ENCODE peak calls at places on chromosome 9, in ten cellular contexts. I, N, D, V, K, L, F, E, R and Z are unnamed samples.

GRCh38 chr9:118577121-118577520 is 792.1 kb downstream of the BRINP1 start:
- DNase-seq in L (no peak), N (peak), F (peak), D (peak), I (no peak), E (no peak), V (no peak), R (no peak), K (peak), Z (no peak)

GRCh38 chr9:37511006-37511714 is 25.4 kb downstream of the POLR1E start:
- DNase-seq in I (no peak), R (no peak), V (no peak), L (no peak), F (no peak), D (no peak), N (no peak), E (no peak), K (no peak), Z (no peak)

GRCh38 chr9:83385317-83385716 is 152.9 kb downstream of the FRMD3 start:
- DNase-seq in N (peak), E (no peak), L (no peak), V (no peak), F (peak), I (no peak), R (no peak), D (no peak), K (peak), Z (no peak)

GRCh38 chr9:99509291-99509826 is 287.3 kb downstream of the SEC61B start:
- DNase-seq in N (no peak), F (no peak), R (no peak), E (no peak), L (no peak), D (no peak), I (no peak), K (no peak), V (no peak), Z (no peak)

GRCh38 chr9:86550411-86550810 is 196.2 kb upstream of the TUT7 start:
- DNase-seq in N (peak), D (peak), F (peak), L (peak), V (no peak), K (peak), R (no peak), I (no peak), E (no peak), Z (no peak)

GRCh38 chr9:109403116-109403515 is 82.3 kb upstream of the EPB41L4B start:
- DNase-seq in R (no peak), K (no peak), F (no peak), N (peak), L (no peak), D (no peak), I (no peak), V (no peak), E (no peak), Z (no peak)

GRCh38 chr9:71937898-71938297 is 26.5 kb downstream of the C9orf85 start:
- DNase-seq in L (no peak), K (no peak), V (no peak), R (no peak), N (no peak), F (no peak), E (no peak), I (no peak), D (no peak), Z (no peak)

GRCh38 chr9:21789541-21790037 is 12.8 kb upstream of the MTAP start:
- DNase-seq in L (no peak), V (no peak), I (peak), N (peak), R (no peak), D (peak), K (peak), E (peak), F (peak), Z (peak)

GRCh38 chr9:111873901-111874300 is 22.7 kb upstream of the UGCG start:
- DNase-seq in V (no peak), I (no peak), D (peak), L (no peak), K (no peak), N (peak), F (peak), E (no peak), R (no peak), Z (no peak)

GRCh38 chr9:16321461-16322119 is 548.9 kb downstream of the BNC2 start:
- DNase-seq in D (peak), F (peak), R (no peak), K (peak), L (no peak), N (peak), I (no peak), E (no peak), V (no peak), Z (no peak)

GRCh38 chr9:130869250-130869649 is 27.4 kb downstream of the QRFP start:
- DNase-seq in F (peak), N (no peak), I (peak), V (no peak), R (no peak), L (no peak), D (peak), K (no peak), E (no peak), Z (no peak)

GRCh38 chr9:107180206-107180605 is 102.9 kb upstream of the RAD23B start:
- DNase-seq in K (no peak), R (no peak), F (no peak), N (no peak), L (no peak), I (no peak), E (no peak), D (no peak), V (no peak), Z (no peak)

GRCh38 chr9:76369583-76369982 is 24.6 kb downstream of the RFK start:
- DNase-seq in D (peak), K (no peak), R (no peak), V (no peak), L (no peak), N (no peak), F (peak), E (no peak), I (peak), Z (peak)

GRCh38 chr9:120856700-120857099 is 14.0 kb upstream of the PSMD5 start:
- DNase-seq in E (no peak), K (no peak), L (no peak), I (peak), F (no peak), V (no peak), R (peak), N (no peak), D (no peak), Z (no peak)

GRCh38 chr9:72140582-72140981 is 8.7 kb upstream of the GDA start:
- DNase-seq in I (no peak), F (no peak), E (no peak), V (no peak), N (no peak), D (no peak), K (no peak), L (no peak), R (no peak), Z (no peak)

GRCh38 chr9:110919609-110920008 is 118.7 kb downstream of the LPAR1 start:
- DNase-seq in E (no peak), N (peak), L (no peak), K (peak), V (no peak), F (peak), I (no peak), D (peak), R (no peak), Z (no peak)

GRCh38 chr9:91379461-91379860 is 17.7 kb upstream of the AUH start:
- DNase-seq in I (no peak), V (no peak), E (no peak), F (peak), R (no peak), L (no peak), D (peak), N (no peak), K (no peak), Z (no peak)

GRCh38 chr9:21836437-21837161 is 34.2 kb downstream of the MTAP start:
- DNase-seq in V (no peak), D (peak), E (no peak), N (peak), K (peak), F (peak), R (no peak), I (no peak), L (peak), Z (peak)

GRCh38 chr9:104911029-104911607 is 16.8 kb downstream of the ABCA1 start:
- DNase-seq in R (no peak), L (no peak), V (no peak), I (no peak), N (no peak), F (peak), D (peak), E (no peak), K (peak), Z (no peak)

GRCh38 chr9:114386886-114387677 is 700 bp downstream of the AKNA start:
- DNase-seq in V (no peak), F (no peak), R (no peak), N (no peak), I (peak), K (no peak), D (peak), L (no peak), E (peak), Z (no peak)

GRCh38 chr9:133595910-133596309 is 13.3 kb downstream of the FAM163B start:
- DNase-seq in R (no peak), F (no peak), K (no peak), I (no peak), E (no peak), N (no peak), V (no peak), L (no peak), D (no peak), Z (no peak)

GRCh38 chr9:123000371-123001068 is 32.9 kb upstream of the GPR21 start:
- DNase-seq in K (no peak), F (peak), E (no peak), N (no peak), I (no peak), L (no peak), D (no peak), R (no peak), V (no peak), Z (no peak)

GRCh38 chr9:128001411-128002298 is 20.9 kb upstream of the EEIG1 start:
- DNase-seq in F (peak), D (peak), I (peak), L (peak), E (no peak), K (peak), N (peak), V (no peak), R (peak), Z (peak)

GRCh38 chr9:83935276-83935890 is 14.2 kb upstream of the KIF27 start:
- DNase-seq in E (no peak), F (peak), D (peak), N (peak), R (no peak), V (no peak), K (peak), I (peak), L (no peak), Z (peak)

GRCh38 chr9:8115570-8115969 is 316.0 kb upstream of the DMAC1 start:
- DNase-seq in V (no peak), D (no peak), K (no peak), E (no peak), N (no peak), R (no peak), I (no peak), L (no peak), F (no peak), Z (no peak)

GRCh38 chr9:135945969-135946368 is 15.2 kb downstream of the UBAC1 start:
- DNase-seq in L (no peak), N (no peak), V (no peak), F (no peak), D (no peak), I (no peak), R (no peak), E (no peak), K (no peak), Z (no peak)

GRCh38 chr9:33184947-33185346 is 17.8 kb upstream of the B4GALT1 start:
- DNase-seq in K (no peak), E (no peak), D (peak), L (no peak), N (no peak), V (no peak), I (peak), F (peak), R (no peak), Z (no peak)

GRCh38 chr9:15178621-15179020 is 128.4 kb downstream of the TTC39B start:
- DNase-seq in I (no peak), E (no peak), F (no peak), K (no peak), L (no peak), V (no peak), R (no peak), N (no peak), D (no peak), Z (no peak)

GRCh38 chr9:90853945-90854344 is 52.3 kb downstream of the SYK start:
- DNase-seq in R (no peak), N (no peak), I (no peak), F (no peak), V (no peak), K (no peak), L (no peak), D (no peak), E (no peak), Z (no peak)

GRCh38 chr9:93827545-93828330 is 127.4 kb downstream of the BARX1 start:
- DNase-seq in R (no peak), N (peak), K (peak), V (peak), E (no peak), L (no peak), D (peak), F (peak), I (peak), Z (no peak)
- H3K4me3 ChIP-seq in R (peak), N (peak), K (peak), V (peak), E (no peak), L (no peak), D (peak), F (no peak), I (peak), Z (peak)

DNA sequence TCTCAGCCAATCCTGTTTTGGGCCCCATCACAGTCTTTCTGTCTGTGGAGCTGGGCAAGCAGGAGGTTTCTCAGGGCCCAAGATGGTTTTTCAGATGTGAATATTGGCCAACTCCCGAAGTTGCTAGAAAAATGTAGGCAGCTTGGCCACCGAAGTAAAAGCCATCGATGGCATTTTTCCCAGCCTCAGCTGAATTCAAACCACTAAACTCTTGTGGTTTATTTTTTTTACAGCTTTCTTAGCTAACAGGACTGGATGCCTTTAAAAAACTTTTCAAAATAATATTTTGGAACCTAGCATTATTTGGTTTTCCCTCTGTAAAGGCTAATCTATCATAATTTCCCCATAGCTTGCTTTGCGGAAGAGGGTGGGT is 102.4 kb upstream of the ERCC6L2 start:
- DNase-seq in N (peak), D (peak), I (no peak), F (peak), L (peak), V (no peak), E (no peak), R (no peak), K (no peak), Z (no peak)
- TF ChIP-seq CTCF in N (no peak), D (no peak), I (no peak), F (no peak), L (no peak), V (no peak), E (no peak), R (no peak), K (no peak), Z (no peak)

GRCh38 chr9:126745574-126746411 is 59.0 kb upstream of the ZBTB43 start:
- DNase-seq in R (no peak), F (no peak), D (no peak), V (no peak), I (no peak), N (no peak), E (no peak), K (no peak), L (no peak), Z (no peak)
- H3K4me3 ChIP-seq in R (no peak), F (no peak), D (no peak), V (no peak), I (no peak), N (no peak), E (no peak), K (no peak), L (no peak), Z (no peak)

GRCh38 chr9:5265939-5266338 is 34.7 kb downstream of the INSL4 start:
- DNase-seq in N (no peak), V (no peak), K (no peak), F (no peak), E (no peak), L (no peak), R (no peak), D (no peak), I (no peak), Z (no peak)

GRCh38 chr9:5269249-5269715 is 35.2 kb downstream of the RLN2 start:
- DNase-seq in R (no peak), K (no peak), F (peak), L (peak), V (no peak), I (no peak), D (peak), N (peak), E (no peak), Z (peak)

GRCh38 chr9:5264219-5264595 is 33.0 kb downstream of the INSL4 start:
- DNase-seq in F (no peak), K (no peak), N (no peak), V (no peak), I (no peak), D (no peak), R (no peak), L (no peak), E (no peak), Z (no peak)

GRCh38 chr9:5263568-5264218 is 32.5 kb downstream of the INSL4 start:
- DNase-seq in N (peak), K (no peak), L (no peak), F (peak), I (no peak), D (peak), E (no peak), R (no peak), V (no peak), Z (peak)
- TF ChIP-seq CTCF in N (no peak), K (no peak), L (no peak), F (no peak), I (no peak), D (peak), E (no peak), R (no peak), V (no peak), Z (peak)